ENCODE peak calls at places on chromosomes 12 and 14, in five cellular contexts. Q is lung, G is gastrocnemius medialis, C is BE2C, K is dorsolateral prefrontal cortex. B is an unnamed sample. For H3K27me3, the result is how much of the 10 kb centered on the place peaks cover.

GRCh38 chr12:46948936-46949555 is 123.2 kb upstream of the SLC38A4 start:
- DNase-seq in Q (no peak), G (no peak), C (no peak), K (no peak), B (no peak)

GRCh38 chr12:120468846-120469449 is 600 bp downstream of the SRSF9 start:
- DNase-seq in Q (peak), G (no peak), C (peak), K (no peak), B (no peak)

GRCh38 chr14:99011385-99011784 is 260.6 kb downstream of the BCL11B start:
- DNase-seq in Q (no peak), G (no peak), C (no peak), K (no peak), B (no peak)

GRCh38 chr12:2013527-2014223 is 9.4 kb upstream of the DCP1B start:
- DNase-seq in Q (no peak), G (no peak), C (peak), K (no peak), B (no peak)

GRCh38 chr12:64373204-64373603 is 17.4 kb downstream of the C12orf56 start:
- DNase-seq in Q (no peak), G (no peak), C (no peak), K (no peak), B (peak)

GRCh38 chr14:98512501-98513251 is 759.3 kb downstream of the BCL11B start:
- DNase-seq in Q (no peak), G (no peak), C (no peak), K (no peak), B (no peak)

GRCh38 chr12:6539276-6540134 is 5.2 kb downstream of the GAPDH start:
- DNase-seq in Q (no peak), G (peak), C (peak), K (no peak), B (peak)

GRCh38 chr12:93616584-93617101 is 44.2 kb downstream of the SOCS2 start:
- DNase-seq in Q (peak), G (no peak), C (no peak), K (no peak), B (peak)

GRCh38 chr12:88255224-88255623 is 113.1 kb downstream of the TMTC3 start:
- DNase-seq in Q (no peak), G (no peak), C (no peak), K (no peak), B (no peak)

GRCh38 chr14:22002860-22003284 is 329.3 kb upstream of the OR4E1 start:
- DNase-seq in Q (no peak), G (no peak), C (peak), K (no peak), B (no peak)

GRCh38 chr14:22003471-22003870 is 329.9 kb upstream of the OR4E1 start:
- DNase-seq in Q (no peak), G (no peak), C (no peak), K (no peak), B (no peak)

GRCh38 chr14:21995332-21995731 is 321.7 kb upstream of the OR4E1 start:
- DNase-seq in Q (no peak), G (no peak), C (no peak), K (no peak), B (no peak)

GRCh38 chr14:21997300-21997699 is 323.7 kb upstream of the OR4E1 start:
- DNase-seq in Q (no peak), G (no peak), C (no peak), K (no peak), B (peak)

DNA sequence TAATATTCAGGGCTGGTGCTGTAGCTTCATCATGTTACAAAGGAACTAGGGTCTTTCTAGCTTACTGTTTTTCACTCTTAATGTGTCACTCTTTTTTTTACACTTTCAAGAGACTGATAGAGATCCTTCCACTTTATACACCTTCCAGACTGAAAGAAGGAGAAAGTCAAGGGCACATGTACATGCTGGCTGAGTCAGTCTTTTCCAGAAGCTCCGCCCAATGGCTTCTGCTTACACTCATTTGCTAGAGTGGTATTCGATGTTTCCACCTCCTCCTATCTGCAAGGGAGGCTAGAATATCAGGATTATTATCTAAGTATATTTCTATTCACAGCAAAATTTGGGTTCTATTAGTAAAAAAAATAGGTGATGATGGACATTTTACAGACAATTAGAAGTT is 325.8 kb upstream of the OR4E1 start:
- DNase-seq in Q (no peak), G (no peak), C (no peak), K (no peak), B (peak)
- H3K4me3 ChIP-seq in Q (no peak), G (no peak), C (no peak), K (no peak), B (no peak)

GRCh38 chr12:59645242-59645641 is 49.4 kb downstream of the SLC16A7 start:
- DNase-seq in Q (no peak), G (no peak), C (no peak), K (no peak), B (no peak)
- TF ChIP-seq CTCF in Q (no peak), G (no peak), C (no peak), K (no peak), B (no peak)

GRCh38 chr12:75578546-75578945 is 67.1 kb upstream of the KRR1 start:
- DNase-seq in Q (no peak), G (no peak), C (no peak), K (no peak), B (no peak)

GRCh38 chr12:75585309-75585708 is 73.9 kb upstream of the KRR1 start:
- DNase-seq in Q (no peak), G (no peak), C (no peak), K (no peak), B (peak)

GRCh38 chr12:75579552-75579951 is 68.1 kb upstream of the KRR1 start:
- DNase-seq in Q (no peak), G (no peak), C (no peak), K (no peak), B (no peak)
- H3K27me3 ChIP-seq in Q (under half), G (under half), C (under half), K (under half), B (under half)

GRCh38 chr14:70909788-70910614 is 2.7 kb downstream of the PCNX1 start:
- DNase-seq in Q (no peak), G (no peak), C (no peak), K (no peak), B (no peak)
- H3K4me3 ChIP-seq in Q (no peak), G (no peak), C (peak), K (peak), B (no peak)

DNA sequence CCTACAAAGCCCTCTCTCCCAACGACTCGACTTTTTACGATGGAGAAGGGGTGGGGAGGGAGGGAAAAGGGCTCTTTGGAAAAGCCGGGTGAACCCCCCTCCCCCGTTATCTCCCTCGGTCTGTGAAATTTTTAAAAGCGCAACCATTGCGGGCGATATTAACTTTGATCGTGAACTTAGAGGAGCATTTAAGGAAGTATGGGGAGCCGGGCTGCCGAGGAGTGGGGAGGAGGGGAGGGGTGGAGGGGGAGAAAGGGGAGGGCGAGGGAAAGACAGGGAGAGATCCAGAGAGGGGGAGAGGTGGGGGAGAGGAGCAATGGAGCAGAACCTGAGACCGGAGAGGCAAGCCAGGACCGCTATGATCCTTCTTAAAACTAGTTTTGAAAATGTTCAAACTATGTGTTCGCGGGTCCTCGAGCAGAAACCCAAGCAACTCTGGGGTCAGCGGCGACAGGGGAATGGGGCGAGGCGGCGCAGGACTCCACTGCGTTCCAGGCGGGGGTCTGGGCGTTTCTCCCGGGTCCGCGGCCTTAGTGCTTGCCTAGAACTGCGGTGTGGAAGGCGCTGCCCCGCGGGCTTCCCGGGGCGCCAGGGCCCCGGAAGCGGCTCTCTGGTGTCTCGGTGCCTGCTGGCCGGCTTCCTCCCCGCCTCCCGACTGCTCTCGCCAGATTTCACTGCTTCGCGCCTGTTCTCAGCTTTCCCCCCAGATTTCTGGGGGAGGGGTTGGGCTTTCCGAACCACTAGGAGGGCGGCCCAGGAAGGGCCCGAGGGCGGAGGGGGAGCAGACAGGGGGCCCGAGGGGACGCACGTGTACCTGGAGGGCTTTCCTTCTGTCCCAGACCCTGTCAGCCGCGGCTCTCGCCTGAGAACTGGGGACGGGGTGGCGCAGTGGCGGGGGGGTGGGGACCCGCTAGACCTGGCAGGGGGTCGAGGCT is at the start of gene HOTAIR:
- DNase-seq in Q (no peak), G (peak), C (peak), K (no peak), B (no peak)
- TF ChIP-seq CTCF in Q (no peak), G (no peak), C (no peak), K (no peak), B (no peak)

DNA sequence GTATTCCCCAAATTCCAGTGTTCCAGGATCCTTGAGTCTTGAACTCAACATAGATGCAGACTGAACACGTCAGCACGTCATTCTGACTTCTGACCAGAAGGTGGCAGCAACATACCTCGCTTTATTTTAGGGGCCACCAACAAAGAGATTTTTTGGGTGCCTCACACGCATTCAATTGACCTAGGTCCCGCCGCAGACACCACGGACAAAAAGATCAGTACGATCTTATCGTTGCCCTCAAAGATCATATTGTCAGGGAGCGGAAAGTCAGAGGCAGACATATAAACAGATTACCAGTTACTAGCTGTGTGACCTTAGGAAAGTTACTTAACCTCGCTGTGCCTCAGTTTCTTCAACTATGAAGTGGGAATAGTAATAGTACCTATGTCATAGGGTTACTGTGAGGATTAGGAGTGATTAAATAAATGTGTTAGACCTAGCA is 6.5 kb upstream of the PRPH start:
- DNase-seq in Q (no peak), G (no peak), C (peak), K (no peak), B (peak)
- H3K27me3 ChIP-seq in Q (under half), G (under half), C (under half), K (under half), B (under half)